ENCODE peak calls at places on chromosomes 1 and 21, in four cellular contexts. Z, N, F and D are unnamed samples.

GRCh38 chr21:45556645-45557601 is 14.7 kb upstream of the SLC19A1 start:
- DNase-seq in Z (no peak), N (peak), F (no peak), D (no peak)

GRCh38 chr1:206674745-206675175 is 9.9 kb upstream of the MAPKAPK2 start:
- DNase-seq in Z (no peak), N (no peak), F (peak), D (no peak)

GRCh38 chr1:227891223-227891954 is 56.3 kb downstream of the WNT9A start:
- DNase-seq in Z (no peak), N (no peak), F (no peak), D (no peak)

GRCh38 chr1:37410080-37410479 is 64.3 kb upstream of the ZC3H12A start:
- DNase-seq in Z (no peak), N (no peak), F (no peak), D (no peak)

GRCh38 chr1:17998889-17999288 is 108.7 kb upstream of the IGSF21 start:
- DNase-seq in Z (no peak), N (no peak), F (no peak), D (no peak)

GRCh38 chr1:26781206-26781825 is 6.4 kb upstream of the PIGV start:
- DNase-seq in Z (no peak), N (no peak), F (no peak), D (no peak)

GRCh38 chr1:1832820-1833219 is 54.5 kb upstream of the NADK start:
- DNase-seq in Z (no peak), N (no peak), F (no peak), D (no peak)

GRCh38 chr1:248871837-248872401 is 13.0 kb upstream of the ZNF692 start:
- DNase-seq in Z (no peak), N (no peak), F (no peak), D (no peak)

GRCh38 chr1:53663525-53664300 is 75.3 kb downstream of the GLIS1 start:
- DNase-seq in Z (no peak), N (no peak), F (no peak), D (no peak)

GRCh38 chr1:243598433-243598832 is 251.6 kb downstream of the AKT3 start:
- DNase-seq in Z (peak), N (no peak), F (peak), D (no peak)

GRCh38 chr1:206833131-206833530 is 32.3 kb upstream of the IL20 start:
- DNase-seq in Z (no peak), N (no peak), F (no peak), D (no peak)

GRCh38 chr1:59892836-59893811 is 33.4 kb downstream of the CYP2J2 start:
- DNase-seq in Z (no peak), N (no peak), F (no peak), D (no peak)

GRCh38 chr1:47865881-47866535 is 131.2 kb downstream of the TRABD2B start:
- DNase-seq in Z (no peak), N (no peak), F (no peak), D (no peak)

GRCh38 chr1:150021191-150021688 is 10.7 kb upstream of the OTUD7B start:
- DNase-seq in Z (no peak), N (no peak), F (no peak), D (no peak)

GRCh38 chr1:40818264-40818961 is 34.8 kb downstream of the KCNQ4 start:
- DNase-seq in Z (peak), N (peak), F (no peak), D (peak)

GRCh38 chr1:224726783-224727182 is 110.7 kb downstream of the CNIH3 start:
- DNase-seq in Z (no peak), N (no peak), F (peak), D (no peak)

GRCh38 chr1:172588296-172589291 is 55.6 kb downstream of the SUCO start:
- DNase-seq in Z (no peak), N (no peak), F (peak), D (peak)

GRCh38 chr1:77978293-77978968 is 441 bp downstream of the FUBP1 start:
- DNase-seq in Z (peak), N (peak), F (peak), D (peak)

GRCh38 chr1:54767526-54767925 is 3.2 kb upstream of the PARS2 start:
- DNase-seq in Z (no peak), N (no peak), F (no peak), D (no peak)

GRCh38 chr1:235050911-235051360 is 77.7 kb downstream of the TOMM20 start:
- DNase-seq in Z (no peak), N (peak), F (no peak), D (no peak)

GRCh38 chr1:32627596-32628162 is 22.7 kb downstream of the ZBTB8OS start:
- DNase-seq in Z (no peak), N (no peak), F (no peak), D (no peak)

GRCh38 chr1:214548988-214549387 is 2.4 kb downstream of the PTPN14 start:
- DNase-seq in Z (no peak), N (no peak), F (peak), D (no peak)

GRCh38 chr21:15034126-15034848 is 30.5 kb downstream of the NRIP1 start:
- DNase-seq in Z (no peak), N (no peak), F (peak), D (no peak)

GRCh38 chr21:45741691-45742090 is 98.2 kb downstream of the PCBP3 start:
- DNase-seq in Z (no peak), N (no peak), F (no peak), D (no peak)

GRCh38 chr1:6854166-6854565 is 68.9 kb downstream of the CAMTA1 start:
- DNase-seq in Z (no peak), N (no peak), F (no peak), D (no peak)

GRCh38 chr1:27395441-27396195 is 3.2 kb downstream of the GPR3 start:
- DNase-seq in Z (peak), N (peak), F (peak), D (peak)

GRCh38 chr1:116325922-116326321 is 47.1 kb upstream of the ATP1A1 start:
- DNase-seq in Z (peak), N (no peak), F (no peak), D (no peak)

GRCh38 chr1:80910426-80910825 is 890.3 kb upstream of the ADGRL2 start:
- DNase-seq in Z (no peak), N (no peak), F (no peak), D (no peak)

GRCh38 chr1:231828182-231828920 is 201.8 kb downstream of the DISC1 start:
- DNase-seq in Z (no peak), N (no peak), F (peak), D (no peak)

GRCh38 chr1:178575611-178576331 is 62.9 kb downstream of the TEX35 start:
- DNase-seq in Z (no peak), N (no peak), F (no peak), D (no peak)

GRCh38 chr1:164635784-164636729 is 77.1 kb downstream of the PBX1 start:
- DNase-seq in Z (no peak), N (no peak), F (no peak), D (no peak)